ENCODE peak calls at places on chromosome 15, in nine cellular contexts. D is tibial nerve, G is GM06990, W is thyroid gland, L is neural crest cell, E is cardiac muscle cell, R is GM12865, F is heart left ventricle, Q is coronary artery. S is an unnamed sample.

GRCh38 chr15:63900306-63900705 is 66.6 kb upstream of the HERC1 start:
- DNase-seq in D (no peak), G (no peak), W (no peak), L (no peak), E (no peak), R (no peak), F (no peak), Q (no peak), S (no peak)

GRCh38 chr15:52677593-52677992 is 1.6 kb downstream of the ATOSA start:
- DNase-seq in D (no peak), G (no peak), W (no peak), L (no peak), E (no peak), R (no peak), F (no peak), Q (no peak), S (no peak)

GRCh38 chr15:28456476-28457395 is 76.0 kb downstream of the GOLGA8G start:
- DNase-seq in D (no peak), G (no peak), W (peak), L (no peak), E (no peak), R (no peak), F (peak), Q (peak), S (no peak)

GRCh38 chr15:38378162-38378560 is 75.8 kb upstream of the FAM98B start:
- DNase-seq in D (peak), G (no peak), W (peak), L (no peak), E (peak), R (no peak), F (peak), Q (no peak), S (peak)

GRCh38 chr15:101388046-101388445 is 93.0 kb upstream of the SNRPA1 start:
- DNase-seq in D (no peak), G (no peak), W (no peak), L (no peak), E (no peak), R (no peak), F (no peak), Q (no peak), S (no peak)

GRCh38 chr15:66153549-66154415 is 99.8 kb downstream of the MEGF11 start:
- DNase-seq in D (no peak), G (peak), W (no peak), L (no peak), E (no peak), R (peak), F (no peak), Q (no peak), S (no peak)

GRCh38 chr15:84702961-84703482 is 12.9 kb downstream of the SEC11A start:
- DNase-seq in D (peak), G (no peak), W (peak), L (no peak), E (peak), R (no peak), F (no peak), Q (no peak), S (peak)

GRCh38 chr15:78620021-78620838 is 566 bp downstream of the CHRNA3 start:
- DNase-seq in D (no peak), G (no peak), W (no peak), L (peak), E (peak), R (no peak), F (no peak), Q (no peak), S (peak)

GRCh38 chr15:66452971-66453580 is 44.5 kb downstream of the SNAPC5 start:
- DNase-seq in D (peak), G (no peak), W (no peak), L (no peak), E (no peak), R (no peak), F (no peak), Q (no peak), S (no peak)

GRCh38 chr15:88906551-88906950 is 6.6 kb downstream of the MFGE8 start:
- DNase-seq in D (no peak), G (no peak), W (no peak), L (no peak), E (no peak), R (no peak), F (no peak), Q (peak), S (no peak)

GRCh38 chr15:88905576-88905975 is 7.6 kb downstream of the MFGE8 start:
- DNase-seq in D (no peak), G (no peak), W (no peak), L (no peak), E (no peak), R (no peak), F (no peak), Q (peak), S (no peak)

GRCh38 chr15:88904257-88904807 is 8.8 kb downstream of the MFGE8 start:
- DNase-seq in D (no peak), G (no peak), W (no peak), L (no peak), E (no peak), R (no peak), F (no peak), Q (peak), S (no peak)

GRCh38 chr15:88906130-88906529 is 7.0 kb downstream of the MFGE8 start:
- DNase-seq in D (no peak), G (no peak), W (no peak), L (no peak), E (no peak), R (no peak), F (no peak), Q (no peak), S (no peak)

GRCh38 chr15:88904808-88905327 is 8.3 kb downstream of the MFGE8 start:
- DNase-seq in D (peak), G (peak), W (peak), L (peak), E (peak), R (peak), F (peak), Q (peak), S (peak)
- TF ChIP-seq CTCF in D (peak), G (peak), W (peak), L (peak), E (peak), R (peak), F (peak), Q (peak), S (peak)

DNA sequence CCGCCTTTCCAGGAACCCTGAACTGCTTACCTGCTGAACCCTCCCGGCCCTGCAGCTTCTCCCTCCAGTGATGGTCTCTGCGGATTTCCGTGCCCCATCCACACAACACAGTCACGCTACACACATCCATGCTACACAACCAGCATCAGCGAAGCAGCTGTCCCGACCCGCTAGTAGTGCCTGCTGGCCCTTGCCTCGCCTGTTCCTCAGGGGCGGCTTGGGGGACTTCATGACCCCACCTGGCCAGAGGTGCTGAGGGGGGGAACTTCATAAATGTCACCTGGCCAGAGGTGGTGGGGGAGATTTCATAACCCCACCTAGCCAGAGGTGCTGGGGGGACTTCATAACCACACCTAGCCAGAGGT is 530 bp upstream of the TUBGCP5 start:
- DNase-seq in D (no peak), G (no peak), W (no peak), L (no peak), E (no peak), R (no peak), F (no peak), Q (peak), S (no peak)
- TF ChIP-seq CTCF in D (no peak), G (no peak), W (no peak), L (no peak), E (no peak), R (no peak), F (no peak), Q (no peak), S (no peak)

DNA sequence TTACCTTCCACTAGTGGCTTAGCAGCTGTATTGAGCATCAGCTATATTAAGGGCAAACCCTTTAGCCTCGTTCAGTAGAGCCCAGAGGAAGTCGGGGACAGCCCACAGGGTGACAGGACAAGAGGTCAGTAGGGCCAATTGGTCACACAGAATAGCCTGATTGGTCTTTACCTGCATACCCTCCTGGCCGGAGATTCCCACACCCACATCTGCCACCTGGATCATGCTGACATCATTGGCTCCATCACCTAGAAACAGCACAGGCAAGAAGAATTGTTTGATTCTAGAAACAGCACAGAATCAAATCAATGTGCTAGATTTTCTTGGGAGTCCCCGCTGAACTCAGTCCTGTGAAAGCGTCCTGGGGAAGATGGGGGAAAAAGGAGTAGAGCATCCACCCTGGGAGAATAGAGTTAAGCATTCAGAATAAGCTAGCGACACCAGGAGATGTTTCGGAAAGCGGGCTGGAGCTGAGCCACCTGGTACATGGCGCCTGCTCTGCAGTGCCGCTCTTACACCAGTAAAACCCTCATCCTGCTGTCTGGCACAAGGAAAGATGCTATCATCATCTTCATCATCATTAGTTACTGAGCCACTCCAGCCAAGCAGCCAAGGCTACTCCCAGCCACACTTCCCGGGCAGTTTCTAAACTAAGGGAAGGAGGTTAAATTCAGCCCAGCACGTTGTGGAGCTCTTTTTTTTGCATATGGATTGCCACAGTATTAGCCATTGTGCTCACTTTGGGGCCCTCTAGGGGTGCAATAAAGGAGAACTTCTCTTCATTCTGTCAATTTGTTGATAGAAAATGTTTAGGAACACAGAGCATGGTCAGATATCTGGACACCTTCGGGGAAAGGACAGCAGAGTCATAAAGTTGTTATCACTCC is 171.3 kb downstream of the ATP10A start:
- DNase-seq in D (no peak), G (no peak), W (no peak), L (no peak), E (peak), R (no peak), F (no peak), Q (no peak), S (peak)
- TF ChIP-seq CTCF in D (no peak), G (no peak), W (no peak), L (peak), E (peak), R (no peak), F (peak), Q (no peak), S (peak)

DNA sequence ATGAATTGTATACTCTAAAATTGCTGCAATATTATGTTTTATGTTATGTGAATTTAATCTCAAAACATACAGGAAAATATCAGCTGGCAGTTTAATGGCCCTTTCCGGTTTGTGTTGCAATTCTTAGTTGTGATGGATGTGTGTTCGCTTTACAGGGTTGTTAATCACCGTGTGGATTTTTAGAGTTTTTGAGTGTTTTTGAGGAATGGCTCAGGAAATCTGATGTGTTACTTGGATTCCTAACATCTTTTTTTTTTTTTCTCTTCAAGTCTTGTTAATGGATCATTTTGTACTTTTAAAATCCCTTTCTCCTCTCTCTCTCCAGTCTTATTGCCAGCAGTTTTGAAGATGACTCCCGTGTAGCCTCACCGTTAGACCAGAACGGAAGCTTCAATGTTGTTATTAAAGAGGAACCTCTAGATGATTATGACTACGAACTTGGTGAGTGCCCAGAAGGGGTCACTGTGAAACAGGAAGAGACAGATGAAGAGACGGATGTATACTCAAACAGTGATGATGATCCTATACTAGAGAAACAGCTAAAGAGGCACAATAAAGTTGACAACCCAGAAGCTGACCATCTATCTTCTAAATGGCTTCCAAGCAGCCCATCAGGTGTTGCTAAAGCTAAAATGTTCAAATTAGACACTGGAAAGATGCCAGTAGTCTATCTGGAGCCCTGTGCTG is 35.7 kb downstream of the MGA start:
- DNase-seq in D (peak), G (peak), W (peak), L (no peak), E (peak), R (peak), F (no peak), Q (no peak), S (peak)
- TF ChIP-seq CTCF in D (no peak), G (peak), W (no peak), L (peak), E (peak), R (peak), F (no peak), Q (no peak), S (peak)

DNA sequence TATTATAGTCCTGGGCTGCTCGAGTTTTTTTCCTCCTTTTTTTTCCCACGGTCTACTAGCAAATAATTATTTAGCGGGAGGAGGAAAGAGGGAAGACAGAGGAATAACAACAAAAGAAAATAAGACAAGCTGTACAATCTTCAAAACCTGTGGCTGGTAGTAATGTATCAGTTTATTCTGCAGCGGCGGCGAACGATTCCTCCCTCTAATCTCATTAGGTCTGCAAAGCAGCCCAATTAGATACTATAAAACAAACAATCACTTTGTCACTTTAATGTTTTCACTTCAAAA is 398 bp upstream of the TLE3 start:
- DNase-seq in D (no peak), G (no peak), W (no peak), L (no peak), E (no peak), R (peak), F (no peak), Q (no peak), S (no peak)
- TF ChIP-seq CTCF in D (no peak), G (no peak), W (no peak), L (peak), E (no peak), R (no peak), F (no peak), Q (no peak), S (no peak)

DNA sequence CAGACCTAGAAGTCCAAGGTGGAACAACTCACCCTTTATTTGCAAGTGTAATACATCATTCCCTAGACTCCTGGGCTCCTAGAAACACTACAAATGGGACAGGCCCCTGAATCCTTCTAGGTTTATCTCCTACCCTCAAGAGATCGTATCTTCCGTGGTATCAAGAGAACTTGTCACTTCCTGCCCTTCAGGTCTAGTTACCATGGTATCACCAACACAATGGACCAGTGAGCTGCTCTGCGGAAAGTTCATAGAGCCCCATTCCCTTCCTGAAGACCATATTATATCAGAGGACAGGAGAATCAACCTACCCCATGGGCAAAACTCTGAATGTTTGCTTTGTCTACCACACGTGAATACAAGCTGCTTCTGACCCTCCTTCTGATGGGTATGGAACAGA is 84.7 kb upstream of the KLF13 start:
- DNase-seq in D (no peak), G (no peak), W (no peak), L (no peak), E (no peak), R (no peak), F (no peak), Q (no peak), S (no peak)
- TF ChIP-seq CTCF in D (no peak), G (no peak), W (no peak), L (no peak), E (no peak), R (no peak), F (no peak), Q (no peak), S (no peak)

GRCh38 chr15:73927476-73928240 is 1.4 kb downstream of the LOXL1 start:
- DNase-seq in D (no peak), G (peak), W (peak), L (no peak), E (peak), R (peak), F (peak), Q (no peak), S (peak)
- TF ChIP-seq CTCF in D (peak), G (peak), W (no peak), L (peak), E (peak), R (peak), F (peak), Q (peak), S (peak)

GRCh38 chr15:73246411-73246810 is 122.3 kb downstream of the HCN4 start:
- DNase-seq in D (no peak), G (no peak), W (no peak), L (no peak), E (no peak), R (no peak), F (no peak), Q (no peak), S (no peak)

GRCh38 chr15:73239564-73240208 is 129.1 kb downstream of the HCN4 start:
- DNase-seq in D (no peak), G (no peak), W (no peak), L (no peak), E (no peak), R (no peak), F (no peak), Q (no peak), S (peak)

GRCh38 chr15:73246898-73247297 is 121.9 kb downstream of the HCN4 start:
- DNase-seq in D (no peak), G (no peak), W (no peak), L (no peak), E (no peak), R (no peak), F (no peak), Q (no peak), S (no peak)

GRCh38 chr15:73240864-73241499 is 127.8 kb downstream of the HCN4 start:
- DNase-seq in D (peak), G (peak), W (peak), L (peak), E (peak), R (peak), F (peak), Q (no peak), S (peak)

GRCh38 chr15:73244333-73244732 is 124.4 kb downstream of the HCN4 start:
- DNase-seq in D (no peak), G (no peak), W (no peak), L (no peak), E (no peak), R (peak), F (no peak), Q (no peak), S (peak)
- TF ChIP-seq CTCF in D (no peak), G (peak), W (no peak), L (peak), E (peak), R (peak), F (no peak), Q (no peak), S (peak)

DNA sequence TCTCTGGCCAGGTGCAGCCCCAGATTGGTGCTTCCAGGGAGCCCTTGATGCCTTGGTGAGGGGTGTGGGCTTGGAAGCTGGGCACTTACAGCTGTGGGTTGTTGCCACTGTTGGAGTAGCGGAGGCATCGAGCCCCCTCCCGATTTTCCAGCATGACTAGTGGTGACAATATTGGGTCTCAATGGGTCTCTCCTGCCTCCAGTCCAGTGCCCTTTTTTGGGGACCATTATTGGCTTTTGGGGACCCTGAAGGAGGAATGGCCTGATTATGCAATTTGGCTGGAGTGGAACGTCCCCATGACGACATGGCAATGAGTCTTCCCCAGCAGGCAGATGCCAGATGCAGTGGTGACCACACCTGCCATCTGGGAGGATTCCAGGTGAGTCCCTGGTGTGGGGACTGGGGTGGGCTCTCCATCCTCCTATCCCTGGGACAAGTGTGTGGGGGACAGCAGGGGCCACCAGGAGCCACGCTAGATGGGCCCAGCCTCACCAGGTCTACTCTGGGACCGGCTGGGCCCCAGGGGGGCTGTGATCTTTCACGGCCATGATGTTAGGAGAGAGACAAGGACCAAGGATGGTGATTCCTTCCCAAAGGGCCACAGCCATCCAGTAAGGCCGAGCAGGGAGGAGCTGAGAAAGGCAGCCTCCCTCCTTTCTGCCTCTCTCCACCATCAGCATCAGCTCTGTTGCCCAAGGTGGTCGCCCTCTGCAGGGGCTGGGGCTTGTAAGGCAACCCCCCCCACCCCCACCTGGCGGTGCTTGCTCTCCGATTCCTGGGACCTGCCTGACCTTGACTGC is 196.8 kb downstream of the GOLGA6L6 start:
- DNase-seq in D (no peak), G (no peak), W (no peak), L (no peak), E (no peak), R (no peak), F (peak), Q (peak), S (no peak)
- TF ChIP-seq CTCF in D (no peak), G (no peak), W (no peak), L (no peak), E (no peak), R (no peak), F (no peak), Q (no peak), S (no peak)